ENCODE peak calls at places on chromosomes 13 and 19, in five cellular contexts. O, N, W, H and V are unnamed samples.

GRCh38 chr13:19862511-19863313 is 737 bp downstream of the ZMYM5 start:
- DNase-seq in O (no peak), N (peak), W (peak), H (peak), V (no peak)

GRCh38 chr19:6065685-6066365 is 44.5 kb downstream of the RFX2 start:
- DNase-seq in H (peak), O (no peak), N (peak), W (peak), V (no peak)

GRCh38 chr19:55616395-55616875 is 7.9 kb downstream of the ZNF784 start:
- DNase-seq in N (no peak), H (no peak), O (no peak), W (peak), V (no peak)

GRCh38 chr13:97254809-97255208 is 32.7 kb downstream of the MBNL2 start:
- DNase-seq in N (peak), W (no peak), H (peak), O (no peak), V (peak)

GRCh38 chr13:102638741-102639140 is 42.0 kb downstream of the TPP2 start:
- DNase-seq in O (no peak), H (no peak), N (no peak), W (no peak), V (no peak)

GRCh38 chr19:37217855-37218591 is at the start of gene ZNF383:
- DNase-seq in N (peak), O (peak), W (peak), H (peak), V (peak)

GRCh38 chr19:19745496-19746285 is 12.8 kb upstream of the ZNF14 start:
- DNase-seq in H (no peak), O (no peak), N (no peak), W (no peak), V (no peak)

GRCh38 chr13:35086667-35087066 is 144.6 kb downstream of the NBEA start:
- DNase-seq in O (no peak), W (no peak), H (no peak), N (peak), V (no peak)

GRCh38 chr19:14300281-14300680 is 81.0 kb upstream of the ADGRE5 start:
- DNase-seq in N (no peak), O (no peak), H (no peak), W (peak), V (no peak)

GRCh38 chr19:17358395-17358794 is 18.7 kb downstream of the PLVAP start:
- DNase-seq in N (no peak), O (no peak), W (no peak), H (no peak), V (no peak)

GRCh38 chr19:49390131-49390977 is 2.3 kb downstream of the KASH5 start:
- DNase-seq in O (no peak), H (no peak), W (no peak), N (no peak), V (no peak)

GRCh38 chr13:111344471-111345191 is 24.2 kb downstream of the TEX29 start:
- DNase-seq in N (peak), W (peak), H (peak), O (no peak), V (no peak)

GRCh38 chr19:6773323-6773931 is 919 bp downstream of the VAV1 start:
- DNase-seq in O (no peak), H (no peak), N (no peak), W (peak), V (no peak)

GRCh38 chr13:22793598-22794134 is 387.1 kb upstream of the SGCG start:
- DNase-seq in W (peak), H (no peak), N (peak), O (no peak), V (no peak)

GRCh38 chr19:48090281-48090802 is 20.3 kb downstream of the PLA2G4C start:
- DNase-seq in H (no peak), W (no peak), O (peak), N (no peak), V (no peak)

GRCh38 chr19:10727599-10728250 is 9.8 kb downstream of the DNM2 start:
- DNase-seq in O (no peak), N (no peak), H (no peak), W (no peak), V (no peak)

GRCh38 chr13:79485014-79485441 is 4.1 kb downstream of the NDFIP2 start:
- DNase-seq in H (peak), N (peak), W (no peak), O (peak), V (peak)

GRCh38 chr19:34731019-34731829 is 2.8 kb upstream of the ZNF181 start:
- DNase-seq in O (no peak), H (no peak), W (no peak), N (no peak), V (no peak)
- TF ChIP-seq CTCF in O (no peak), H (no peak), W (no peak), N (no peak), V (no peak)

GRCh38 chr19:46634656-46635218 is 1.3 kb downstream of the GNG8 start:
- DNase-seq in N (no peak), W (peak), O (no peak), H (no peak), V (no peak)
- H3K4me3 ChIP-seq in N (peak), W (peak), O (peak), H (peak), V (peak)

DNA sequence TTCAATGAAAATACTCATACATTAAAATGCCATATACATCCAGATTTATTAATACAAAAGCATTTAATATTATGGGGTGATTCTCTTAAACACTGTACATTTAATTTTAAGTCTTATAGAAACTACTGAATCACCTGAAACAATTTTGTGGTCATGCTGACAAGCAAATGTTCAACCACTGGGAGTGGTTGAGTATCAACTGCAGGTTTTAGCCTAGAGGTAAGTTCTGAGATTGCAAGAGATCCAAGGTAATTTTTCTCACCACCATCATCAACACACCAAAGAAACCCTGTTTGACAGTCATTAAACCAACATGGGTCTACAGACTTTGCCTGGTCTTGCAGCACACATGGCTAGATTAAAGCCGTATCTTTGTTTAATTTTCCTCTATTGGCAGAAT is 196.3 kb downstream of the LHFPL6 start:
- DNase-seq in W (peak), N (peak), H (no peak), O (no peak), V (no peak)
- TF ChIP-seq CTCF in W (peak), N (peak), H (no peak), O (no peak), V (no peak)

GRCh38 chr19:13043285-13043684 is 48.0 kb downstream of the NFIX start:
- DNase-seq in H (no peak), N (no peak), O (no peak), W (no peak), V (no peak)
- H3K4me3 ChIP-seq in H (no peak), N (no peak), O (no peak), W (no peak), V (no peak)

GRCh38 chr19:29690842-29691241 is 24.2 kb downstream of the C19orf12 start:
- DNase-seq in N (peak), O (no peak), H (peak), W (peak), V (no peak)
- TF ChIP-seq CTCF in N (peak), O (peak), H (peak), W (peak), V (peak)

DNA sequence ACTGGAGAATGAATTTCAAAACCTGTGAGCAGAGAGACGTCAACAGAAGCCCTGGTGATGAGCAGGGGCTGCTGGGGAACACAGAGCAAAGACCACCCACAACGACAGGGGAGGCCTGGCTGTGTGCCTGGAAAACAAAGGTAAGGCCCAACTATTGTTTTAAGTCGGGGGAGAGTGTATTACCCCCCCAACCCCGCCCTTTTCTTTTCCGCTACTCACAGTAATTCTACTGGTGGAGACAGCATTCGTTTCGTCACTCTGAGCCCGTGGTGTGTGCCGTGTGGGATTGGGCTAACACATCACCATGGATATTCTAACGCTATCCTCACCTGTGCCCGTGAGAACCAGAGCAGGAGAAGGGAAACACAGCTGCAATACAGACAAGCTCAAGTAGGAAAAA is 18.6 kb upstream of the ADPRHL1 start:
- DNase-seq in H (no peak), W (no peak), O (no peak), N (no peak), V (no peak)
- H3K4me3 ChIP-seq in H (no peak), W (no peak), O (no peak), N (no peak), V (no peak)

GRCh38 chr19:23783634-23784033 is 24.9 kb upstream of the ZNF681 start:
- DNase-seq in O (no peak), H (no peak), W (no peak), N (no peak), V (no peak)
- TF ChIP-seq CTCF in O (no peak), H (no peak), W (no peak), N (no peak), V (no peak)